ENCODE peak calls at places on chromosomes 16 and 17, in four cellular contexts. I is activated gamma-delta T cell treated with anti-CD3 and anti-CD28 coated beads, Interleukin-2, amount 50 U/mL, for 16 hours; X is activated T-helper 1 cell treated with Interleukin-2 at 50 U/mL for 16 hours; H is PC-3. Q is an unnamed sample.

GRCh38 chr17:17448723-17449122 is 28.1 kb upstream of the MED9 start:
- DNase-seq in I (no peak), X (no peak), H (no peak), Q (no peak)

GRCh38 chr16:648786-649589 is at the start of gene WDR90:
- DNase-seq in I (peak; percentile 88), X (peak; percentile 87), H (peak; percentile 69), Q (peak; percentile 70)

GRCh38 chr16:9787717-9788116 is 394.5 kb downstream of the GRIN2A start:
- DNase-seq in I (no peak), X (no peak), H (no peak), Q (no peak)

GRCh38 chr16:86965840-86966239 is 351.4 kb downstream of the C16orf95 start:
- DNase-seq in I (no peak), X (no peak), H (no peak), Q (no peak)

GRCh38 chr17:72945468-72945867 is 147.0 kb downstream of the SLC39A11 start:
- DNase-seq in I (no peak), X (no peak), H (no peak), Q (no peak)

GRCh38 chr17:77354721-77355455 is 214.1 kb downstream of the SEC14L1 start:
- DNase-seq in I (no peak), X (no peak), H (peak; percentile 38), Q (peak; percentile 57)

GRCh38 chr16:26464576-26465266 is 602.0 kb upstream of the C16orf82 start:
- DNase-seq in I (no peak), X (no peak), H (no peak), Q (no peak)

GRCh38 chr17:21287703-21288449 is 3.4 kb downstream of the MAP2K3 start:
- DNase-seq in I (peak; percentile 96), X (peak; percentile 92), H (peak; percentile 100), Q (peak; percentile 67)

Q was measured in NCI-H446 treated with DMSO at 0.1 percent for 48 hours.